ENCODE peak calls at places on chromosomes 4 and X, in ten cellular contexts. U, K, V, G, D, B, R, F, Q and X are unnamed samples.

GRCh38 chr4:156620786-156621185 is 350.8 kb downstream of the PDGFC start:
- DNase-seq in R (no peak), F (no peak), K (no peak), D (no peak), V (no peak), U (no peak), B (no peak), G (no peak), Q (no peak), X (no peak)

GRCh38 chr4:76614589-76614988 is 179.6 kb downstream of the SHROOM3 start:
- DNase-seq in V (no peak), Q (no peak), R (no peak), G (no peak), U (no peak), F (no peak), D (peak; percentile 76), K (no peak), B (peak; percentile 53), X (no peak)

GRCh38 chrX:78708171-78708570 is 39.3 kb upstream of the LPAR4 start:
- DNase-seq in K (peak; percentile 12), G (no peak), D (no peak), Q (no peak), B (peak; percentile 40), V (no peak), F (no peak), U (peak; percentile 72), R (no peak), X (peak; percentile 10)

GRCh38 chr4:187357045-187357643 is 633.5 kb upstream of the FAT1 start:
- DNase-seq in G (no peak), D (no peak), F (no peak), R (no peak), U (no peak), B (no peak), Q (no peak), V (no peak), K (no peak), X (no peak)

GRCh38 chr4:89140168-89140759 is 28.9 kb downstream of the TIGD2 start:
- DNase-seq in D (no peak), K (no peak), Q (no peak), G (no peak), R (no peak), V (no peak), B (peak; percentile 4), F (no peak), U (peak; percentile 37), X (no peak)

GRCh38 chr4:125091031-125091540 is 223.7 kb upstream of the FAT4 start:
- DNase-seq in R (no peak), V (no peak), D (no peak), B (no peak), K (no peak), Q (no peak), U (no peak), F (no peak), G (no peak), X (no peak)

GRCh38 chr4:181966084-181966483 is 277.1 kb upstream of the TENM3 start:
- DNase-seq in V (no peak), G (no peak), Q (no peak), B (no peak), F (no peak), U (peak; percentile 12), K (no peak), D (peak; percentile 51), R (no peak), X (no peak)

GRCh38 chr4:118033148-118034060 is 882 bp upstream of the NDST3 start:
- DNase-seq in K (peak; percentile 66), G (peak; percentile 38), U (peak; percentile 39), B (peak; percentile 2), D (no peak), Q (no peak), F (no peak), V (peak; percentile 63), R (no peak), X (peak; percentile 58)

GRCh38 chrX:3962511-3963350 is 249.3 kb upstream of the PRKX start:
- DNase-seq in B (no peak), V (no peak), R (no peak), K (peak; percentile 45), D (no peak), G (peak; percentile 16), Q (no peak), U (peak; percentile 30), F (no peak), X (peak; percentile 1)

GRCh38 chr4:151851354-151851753 is 90.5 kb upstream of the GATB start:
- DNase-seq in R (no peak), K (no peak), F (no peak), V (no peak), Q (no peak), G (no peak), B (peak; percentile 9), U (no peak), D (no peak), X (no peak)

GRCh38 chr4:45640281-45640680 is 483.6 kb downstream of the GABRG1 start:
- DNase-seq in D (no peak), K (no peak), F (no peak), B (no peak), U (no peak), R (no peak), V (no peak), Q (no peak), G (no peak), X (no peak)

GRCh38 chr4:169975837-169976796 is 50.1 kb downstream of the MFAP3L start:
- DNase-seq in B (no peak), F (no peak), R (no peak), U (no peak), Q (no peak), D (no peak), V (no peak), G (no peak), K (no peak), X (no peak)

GRCh38 chr4:131644619-131645018 is 1504.5 kb upstream of the PCDH10 start:
- DNase-seq in V (no peak), U (peak; percentile 77), F (no peak), D (no peak), G (peak; percentile 4), R (no peak), K (peak; percentile 29), B (peak; percentile 35), Q (no peak), X (no peak)

GRCh38 chrX:67384403-67384802 is 159.4 kb upstream of the AR start:
- DNase-seq in D (no peak), B (no peak), F (no peak), R (no peak), V (no peak), G (no peak), Q (no peak), K (no peak), U (no peak), X (no peak)

GRCh38 chr4:112141366-112142138 is 3.7 kb upstream of the FAM241A start:
- DNase-seq in V (no peak), D (no peak), Q (no peak), K (no peak), B (no peak), G (no peak), F (no peak), R (no peak), U (no peak), X (peak; percentile 13)

GRCh38 chrX:54807524-54808108 is at the start of gene MAGED2:
- DNase-seq in B (no peak), K (peak; percentile 64), D (no peak), G (no peak), F (no peak), U (peak; percentile 53), R (peak; percentile 12), V (no peak), Q (no peak), X (no peak)

GRCh38 chr4:125244848-125245450 is 69.8 kb upstream of the FAT4 start:
- DNase-seq in V (no peak), D (no peak), R (no peak), Q (no peak), K (peak; percentile 12), G (peak; percentile 4), B (peak; percentile 10), U (peak; percentile 57), F (no peak), X (no peak)

GRCh38 chr4:150316332-150317205 is 238.3 kb downstream of the DCLK2 start:
- DNase-seq in K (no peak), D (no peak), Q (no peak), F (no peak), R (no peak), U (no peak), V (no peak), B (no peak), G (peak; percentile 2), X (peak; percentile 13)

GRCh38 chrX:63453571-63453970 is 102.4 kb upstream of the SPIN4 start:
- DNase-seq in G (no peak), R (no peak), V (no peak), B (no peak), K (no peak), F (no peak), D (no peak), U (no peak), Q (no peak), X (no peak)